ENCODE peak calls at places on chromosomes 7 and 10, in six cellular contexts. One of them, this sample, is unnamed.

GRCh38 chr10:74118794-74119193 is 31.8 kb downstream of the AP3M1 start:
- DNase-seq in GM06990: no peak
- DNase-seq in HL-60: no peak
- DNase-seq in GM12865: no peak
- DNase-seq in left ventricle myocardium inferior: no peak
- DNase-seq in IMR-90: no peak
- DNase-seq in this sample: no peak

GRCh38 chr7:111137296-111138195 is 46.6 kb downstream of the LRRN3 start:
- DNase-seq in GM06990: peak; percentile 9
- DNase-seq in HL-60: no peak
- DNase-seq in GM12865: peak; percentile 48
- DNase-seq in left ventricle myocardium inferior: no peak
- DNase-seq in IMR-90: peak; percentile 54
- DNase-seq in this sample: no peak

GRCh38 chr7:137801003-137801402 is 45.8 kb downstream of the DGKI start:
- DNase-seq in GM06990: no peak
- DNase-seq in HL-60: no peak
- DNase-seq in GM12865: no peak
- DNase-seq in left ventricle myocardium inferior: no peak
- DNase-seq in IMR-90: peak; percentile 68
- DNase-seq in this sample: no peak

GRCh38 chr10:118918689-118919088 is 110.8 kb upstream of the NANOS1 start:
- DNase-seq in GM06990: no peak
- DNase-seq in HL-60: no peak
- DNase-seq in GM12865: no peak
- DNase-seq in left ventricle myocardium inferior: no peak
- DNase-seq in IMR-90: no peak
- DNase-seq in this sample: no peak

GRCh38 chr10:2335626-2336025 is 598.3 kb upstream of the ADARB2 start:
- DNase-seq in GM06990: no peak
- DNase-seq in HL-60: no peak
- DNase-seq in GM12865: no peak
- DNase-seq in left ventricle myocardium inferior: no peak
- DNase-seq in IMR-90: no peak
- DNase-seq in this sample: no peak

GRCh38 chr7:16721541-16721940 is 32.0 kb upstream of the TSPAN13 start:
- DNase-seq in GM06990: no peak
- DNase-seq in HL-60: no peak
- DNase-seq in GM12865: no peak
- DNase-seq in left ventricle myocardium inferior: no peak
- DNase-seq in IMR-90: no peak
- DNase-seq in this sample: no peak

GRCh38 chr10:110852897-110853296 is 18.8 kb upstream of the PDCD4 start:
- DNase-seq in GM06990: no peak
- DNase-seq in HL-60: no peak
- DNase-seq in GM12865: no peak
- DNase-seq in left ventricle myocardium inferior: no peak
- DNase-seq in IMR-90: no peak
- DNase-seq in this sample: no peak

GRCh38 chr7:66557214-66558200 is 71.2 kb upstream of the KCTD7 start:
- DNase-seq in GM06990: peak; percentile 52
- DNase-seq in HL-60: peak; percentile 48
- DNase-seq in GM12865: peak; percentile 66
- DNase-seq in left ventricle myocardium inferior: peak; percentile 73
- DNase-seq in IMR-90: peak; percentile 31
- DNase-seq in this sample: peak; percentile 63

GRCh38 chr7:150404785-150405583 is 25.9 kb downstream of the ZNF775 start:
- DNase-seq in GM06990: peak; percentile 94
- DNase-seq in HL-60: peak; percentile 75
- DNase-seq in GM12865: peak; percentile 96
- DNase-seq in left ventricle myocardium inferior: peak; percentile 92
- DNase-seq in IMR-90: peak; percentile 85
- DNase-seq in this sample: peak; percentile 74
- TF ChIP-seq CTCF in GM06990: peak; percentile 25
- TF ChIP-seq CTCF in HL-60: no peak
- TF ChIP-seq CTCF in GM12865: peak; percentile 24
- TF ChIP-seq CTCF in left ventricle myocardium inferior: peak; percentile 11
- TF ChIP-seq CTCF in IMR-90: peak; percentile 33
- TF ChIP-seq CTCF in this sample: no peak

DNA sequence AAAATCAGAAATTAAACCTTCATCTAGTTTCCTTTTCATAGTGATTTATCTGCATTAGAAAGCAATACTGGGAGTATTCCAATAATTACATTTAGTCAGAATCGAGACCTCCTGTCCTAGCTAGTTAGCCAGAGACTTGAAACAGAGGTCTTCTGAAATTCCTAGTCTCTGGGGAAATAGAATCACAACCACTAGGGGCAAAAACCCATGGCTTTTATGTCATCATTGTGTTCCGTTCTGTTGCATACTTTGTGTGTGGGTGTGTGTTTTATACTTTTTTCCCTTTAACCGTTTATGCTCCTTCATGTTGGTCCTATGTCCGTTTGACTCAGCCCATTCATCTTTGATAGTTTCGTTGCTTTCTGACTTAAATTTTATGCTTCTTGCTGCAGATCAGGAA is 79.8 kb downstream of the RALA start:
- DNase-seq in GM06990: no peak
- DNase-seq in HL-60: no peak
- DNase-seq in GM12865: no peak
- DNase-seq in left ventricle myocardium inferior: no peak
- DNase-seq in IMR-90: peak; percentile 27
- DNase-seq in this sample: no peak
- TF ChIP-seq CTCF in GM06990: no peak
- TF ChIP-seq CTCF in HL-60: no peak
- TF ChIP-seq CTCF in GM12865: no peak
- TF ChIP-seq CTCF in left ventricle myocardium inferior: no peak
- TF ChIP-seq CTCF in IMR-90: peak; percentile 21
- TF ChIP-seq CTCF in this sample: no peak

DNA sequence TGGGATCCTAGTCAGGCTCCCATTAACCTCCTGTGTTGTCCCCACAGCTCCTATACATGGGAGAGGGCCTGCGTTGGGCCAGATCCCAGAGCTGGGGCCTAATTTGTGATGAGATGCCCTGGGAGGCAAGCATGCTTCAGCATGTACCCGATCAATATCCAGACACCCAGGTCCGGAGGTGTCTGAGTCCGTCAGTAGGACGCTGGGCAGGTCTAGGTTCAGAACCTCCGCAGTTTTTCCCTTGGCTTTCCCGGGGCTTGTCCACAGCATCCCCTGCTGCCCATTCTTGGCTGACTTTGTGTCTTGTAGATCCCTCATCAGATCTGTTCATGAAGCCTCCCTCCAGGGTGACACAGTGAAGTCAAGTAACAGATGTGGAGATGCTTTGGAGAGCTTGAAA is 32.7 kb upstream of the RBAK start:
- DNase-seq in GM06990: no peak
- DNase-seq in HL-60: no peak
- DNase-seq in GM12865: no peak
- DNase-seq in left ventricle myocardium inferior: no peak
- DNase-seq in IMR-90: no peak
- DNase-seq in this sample: no peak
- TF ChIP-seq CTCF in GM06990: no peak
- TF ChIP-seq CTCF in HL-60: no peak
- TF ChIP-seq CTCF in GM12865: no peak
- TF ChIP-seq CTCF in left ventricle myocardium inferior: no peak
- TF ChIP-seq CTCF in IMR-90: no peak
- TF ChIP-seq CTCF in this sample: no peak

GRCh38 chr7:15675379-15675778 is 11.1 kb downstream of the MEOX2 start:
- DNase-seq in GM06990: no peak
- DNase-seq in HL-60: no peak
- DNase-seq in GM12865: no peak
- DNase-seq in left ventricle myocardium inferior: no peak
- DNase-seq in IMR-90: no peak
- DNase-seq in this sample: no peak

GRCh38 chr7:15667999-15668398 is 18.5 kb downstream of the MEOX2 start:
- DNase-seq in GM06990: no peak
- DNase-seq in HL-60: no peak
- DNase-seq in GM12865: no peak
- DNase-seq in left ventricle myocardium inferior: no peak
- DNase-seq in IMR-90: no peak
- DNase-seq in this sample: no peak

GRCh38 chr7:15674586-15674985 is 11.9 kb downstream of the MEOX2 start:
- DNase-seq in GM06990: no peak
- DNase-seq in HL-60: no peak
- DNase-seq in GM12865: no peak
- DNase-seq in left ventricle myocardium inferior: no peak
- DNase-seq in IMR-90: no peak
- DNase-seq in this sample: no peak

DNA sequence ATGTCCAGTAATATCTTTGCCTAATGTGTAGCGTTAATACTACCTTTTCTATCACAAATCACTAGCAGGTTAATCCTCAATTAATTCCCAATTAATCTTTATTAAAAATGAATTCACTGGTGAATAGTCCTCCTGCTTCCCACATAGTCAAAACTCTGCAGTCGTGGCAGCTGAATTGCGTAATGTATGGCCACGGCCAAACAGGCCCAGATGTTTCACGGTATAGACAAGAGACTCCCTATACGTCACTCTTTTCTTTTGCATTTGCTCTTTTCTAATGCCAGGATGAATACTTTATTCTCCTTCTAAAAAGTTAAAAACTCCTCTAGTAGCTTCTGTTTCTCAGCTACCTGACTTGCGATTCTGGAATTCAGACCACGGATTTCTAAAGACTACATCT is 17.0 kb downstream of the MEOX2 start:
- DNase-seq in GM06990: no peak
- DNase-seq in HL-60: no peak
- DNase-seq in GM12865: no peak
- DNase-seq in left ventricle myocardium inferior: no peak
- DNase-seq in IMR-90: no peak
- DNase-seq in this sample: no peak
- TF ChIP-seq CTCF in GM06990: no peak
- TF ChIP-seq CTCF in HL-60: no peak
- TF ChIP-seq CTCF in GM12865: no peak
- TF ChIP-seq CTCF in left ventricle myocardium inferior: no peak
- TF ChIP-seq CTCF in IMR-90: no peak
- TF ChIP-seq CTCF in this sample: no peak

DNA sequence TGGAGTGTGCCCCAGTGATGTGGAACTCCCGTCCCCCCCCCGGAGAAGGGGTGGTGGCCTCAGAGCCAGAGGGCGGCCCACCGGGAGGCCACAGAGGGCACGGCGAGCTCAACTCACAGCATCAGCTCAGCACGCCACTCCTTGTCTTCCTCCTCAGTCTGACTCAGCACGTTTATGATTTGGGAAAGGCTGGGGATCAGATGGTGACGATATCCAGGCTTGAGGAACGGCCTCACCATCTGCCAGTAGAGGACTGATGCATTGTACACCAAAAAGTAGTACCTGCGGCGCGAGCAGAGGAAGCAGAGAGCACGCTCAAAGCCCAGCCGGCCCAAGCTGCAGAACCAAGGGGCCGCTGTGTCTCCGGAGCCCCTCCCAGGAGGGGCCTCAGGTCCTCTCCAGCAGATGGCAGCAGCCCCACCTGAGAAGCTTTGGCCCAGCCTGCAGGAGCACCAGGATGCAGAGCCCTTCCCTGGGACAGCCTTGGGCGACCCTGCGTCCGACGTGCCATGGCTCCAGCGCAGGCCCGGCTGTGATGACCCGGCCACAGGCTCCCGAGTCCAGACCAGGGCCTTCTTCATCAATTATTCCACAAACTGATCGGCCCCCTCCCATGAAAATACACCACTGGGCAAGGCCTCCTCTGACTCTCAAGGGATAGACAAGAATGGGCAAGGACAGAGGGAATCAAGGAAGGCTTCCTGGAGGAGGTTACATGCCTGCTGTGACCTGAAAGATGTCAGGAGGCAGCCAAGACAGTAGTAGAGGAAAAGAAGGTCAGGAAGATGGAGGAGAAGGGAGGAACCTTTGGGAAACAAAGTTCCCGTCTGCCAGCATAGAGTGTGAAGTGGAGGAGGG is 3.7 kb downstream of the CFAP46 start:
- DNase-seq in GM06990: no peak
- DNase-seq in HL-60: peak; percentile 13
- DNase-seq in GM12865: no peak
- DNase-seq in left ventricle myocardium inferior: no peak
- DNase-seq in IMR-90: no peak
- DNase-seq in this sample: no peak
- TF ChIP-seq CTCF in GM06990: peak; percentile 60
- TF ChIP-seq CTCF in HL-60: no peak
- TF ChIP-seq CTCF in GM12865: peak; percentile 8
- TF ChIP-seq CTCF in left ventricle myocardium inferior: peak; percentile 45
- TF ChIP-seq CTCF in IMR-90: peak; percentile 22
- TF ChIP-seq CTCF in this sample: no peak